ENCODE peak calls at places on chromosomes 11 and 22, in ten cellular contexts. One of them, this sample, is unnamed.
A peak's percentile ranks its signal among the peaks of the same experiment; 100 is the strongest.

GRCh38 chr11:45651156-45651555 is 14.3 kb downstream of the CHST1 start:
- DNase-seq in cardiac fibroblast: no peak
- DNase-seq in psoas muscle: no peak
- DNase-seq in RWPE1: no peak
- DNase-seq in stomach: no peak
- DNase-seq in A549: no peak
- DNase-seq in neural crest cell: no peak
- DNase-seq in GM12864: no peak
- DNase-seq in fibroblast of mammary gland: no peak
- DNase-seq in brain microvascular endothelial cell: no peak
- DNase-seq in this sample: no peak

GRCh38 chr22:29765905-29766631 is 739 bp downstream of the ZMAT5 start:
- DNase-seq in cardiac fibroblast: no peak
- DNase-seq in psoas muscle: no peak
- DNase-seq in RWPE1: no peak
- DNase-seq in stomach: peak; percentile 28
- DNase-seq in A549: no peak
- DNase-seq in neural crest cell: no peak
- DNase-seq in GM12864: no peak
- DNase-seq in fibroblast of mammary gland: no peak
- DNase-seq in brain microvascular endothelial cell: no peak
- DNase-seq in this sample: no peak

GRCh38 chr11:117212697-117213355 is 13.7 kb downstream of the TAGLN start:
- DNase-seq in cardiac fibroblast: no peak
- DNase-seq in psoas muscle: no peak
- DNase-seq in RWPE1: no peak
- DNase-seq in stomach: no peak
- DNase-seq in A549: no peak
- DNase-seq in neural crest cell: no peak
- DNase-seq in GM12864: no peak
- DNase-seq in fibroblast of mammary gland: no peak
- DNase-seq in brain microvascular endothelial cell: no peak
- DNase-seq in this sample: no peak

GRCh38 chr11:92941676-92942571 is 27.5 kb upstream of the MTNR1B start:
- DNase-seq in cardiac fibroblast: peak; percentile 60
- DNase-seq in psoas muscle: no peak
- DNase-seq in RWPE1: peak; percentile 63
- DNase-seq in stomach: no peak
- DNase-seq in A549: peak; percentile 40
- DNase-seq in neural crest cell: peak; percentile 16
- DNase-seq in GM12864: no peak
- DNase-seq in fibroblast of mammary gland: peak; percentile 44
- DNase-seq in brain microvascular endothelial cell: peak; percentile 11
- DNase-seq in this sample: no peak

GRCh38 chr11:15289718-15290117 is 175.0 kb downstream of the INSC start:
- DNase-seq in cardiac fibroblast: no peak
- DNase-seq in psoas muscle: no peak
- DNase-seq in RWPE1: no peak
- DNase-seq in stomach: no peak
- DNase-seq in A549: no peak
- DNase-seq in neural crest cell: no peak
- DNase-seq in GM12864: no peak
- DNase-seq in fibroblast of mammary gland: no peak
- DNase-seq in brain microvascular endothelial cell: no peak
- DNase-seq in this sample: no peak

GRCh38 chr22:31084811-31085492 is 3.8 kb downstream of the SMTN start:
- DNase-seq in cardiac fibroblast: peak; percentile 82
- DNase-seq in psoas muscle: peak; percentile 91
- DNase-seq in RWPE1: no peak
- DNase-seq in stomach: peak; percentile 91
- DNase-seq in A549: no peak
- DNase-seq in neural crest cell: peak; percentile 85
- DNase-seq in GM12864: peak; percentile 40
- DNase-seq in fibroblast of mammary gland: peak; percentile 66
- DNase-seq in brain microvascular endothelial cell: peak; percentile 66
- DNase-seq in this sample: peak; percentile 85

GRCh38 chr22:20724676-20725454 is 49.0 kb upstream of the SERPIND1 start:
- DNase-seq in cardiac fibroblast: no peak
- DNase-seq in psoas muscle: no peak
- DNase-seq in RWPE1: no peak
- DNase-seq in stomach: no peak
- DNase-seq in A549: no peak
- DNase-seq in neural crest cell: no peak
- DNase-seq in GM12864: no peak
- DNase-seq in fibroblast of mammary gland: no peak
- DNase-seq in brain microvascular endothelial cell: no peak
- DNase-seq in this sample: no peak

GRCh38 chr22:43860831-43861230 is 1.5 kb downstream of the SULT4A1 start:
- DNase-seq in cardiac fibroblast: no peak
- DNase-seq in psoas muscle: no peak
- DNase-seq in RWPE1: no peak
- DNase-seq in stomach: no peak
- DNase-seq in A549: no peak
- DNase-seq in neural crest cell: no peak
- DNase-seq in GM12864: no peak
- DNase-seq in fibroblast of mammary gland: no peak
- DNase-seq in brain microvascular endothelial cell: no peak
- DNase-seq in this sample: no peak

DNA sequence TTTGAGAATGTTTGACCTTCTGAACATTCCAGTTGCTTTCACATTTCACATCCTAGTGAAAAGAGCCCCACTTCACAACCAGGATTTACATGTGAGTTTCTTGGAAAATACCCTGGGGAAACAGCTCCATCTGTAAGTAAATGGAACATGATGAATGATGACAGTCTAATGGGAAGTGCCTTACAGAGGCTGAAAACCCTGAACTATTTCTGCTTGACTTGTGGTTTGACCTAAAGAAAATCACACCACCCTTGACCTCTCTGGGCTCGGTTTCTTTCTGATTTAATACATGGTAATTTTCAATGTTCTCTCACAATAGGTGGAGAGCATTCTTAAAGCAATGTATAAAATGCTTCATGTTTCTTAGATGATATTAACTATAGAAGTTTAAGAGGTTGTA is 499.4 kb upstream of the API5 start:
- DNase-seq in cardiac fibroblast: no peak
- DNase-seq in psoas muscle: no peak
- DNase-seq in RWPE1: no peak
- DNase-seq in stomach: no peak
- DNase-seq in A549: no peak
- DNase-seq in neural crest cell: no peak
- DNase-seq in GM12864: no peak
- DNase-seq in fibroblast of mammary gland: no peak
- DNase-seq in brain microvascular endothelial cell: no peak
- DNase-seq in this sample: no peak
- TF ChIP-seq CTCF in cardiac fibroblast: no peak
- TF ChIP-seq CTCF in psoas muscle: no peak
- TF ChIP-seq CTCF in RWPE1: no peak
- TF ChIP-seq CTCF in stomach: no peak
- TF ChIP-seq CTCF in A549: no peak
- TF ChIP-seq CTCF in neural crest cell: no peak
- TF ChIP-seq CTCF in GM12864: no peak
- TF ChIP-seq CTCF in fibroblast of mammary gland: no peak
- TF ChIP-seq CTCF in brain microvascular endothelial cell: no peak
- TF ChIP-seq CTCF in this sample: no peak

DNA sequence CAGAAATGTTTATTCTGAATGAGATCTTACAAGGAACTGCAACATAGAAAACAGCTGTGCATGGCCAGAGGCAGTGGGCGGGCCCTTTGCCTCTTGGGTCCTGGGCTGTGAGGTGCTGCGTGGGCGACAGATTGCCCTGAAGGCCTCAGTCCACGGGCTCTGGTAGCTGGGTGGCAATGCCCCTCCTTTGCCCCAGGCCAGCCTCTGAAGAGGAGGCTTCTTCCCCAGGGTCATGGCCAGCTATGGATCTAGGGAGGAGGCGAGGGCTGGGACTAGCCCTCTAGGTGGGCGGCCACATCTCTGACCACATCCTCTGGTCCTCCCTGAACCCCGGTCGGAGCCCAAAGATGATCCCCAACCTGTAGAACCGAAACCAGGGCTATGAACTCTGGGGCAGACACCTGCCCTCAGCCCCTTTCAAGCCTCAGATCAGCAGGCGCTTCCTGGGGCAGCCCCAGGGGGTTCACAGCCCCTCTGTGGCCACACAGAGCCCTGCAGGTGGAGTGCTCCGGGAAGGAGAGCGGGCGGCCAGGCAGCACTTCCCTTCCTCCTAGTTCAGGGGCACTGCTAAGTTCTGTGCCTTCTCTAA is 6.6 kb upstream of the CDC42BPG start:
- DNase-seq in cardiac fibroblast: no peak
- DNase-seq in psoas muscle: no peak
- DNase-seq in RWPE1: no peak
- DNase-seq in stomach: peak; percentile 51
- DNase-seq in A549: no peak
- DNase-seq in neural crest cell: no peak
- DNase-seq in GM12864: peak; percentile 78
- DNase-seq in fibroblast of mammary gland: no peak
- DNase-seq in brain microvascular endothelial cell: no peak
- DNase-seq in this sample: no peak
- TF ChIP-seq CTCF in cardiac fibroblast: no peak
- TF ChIP-seq CTCF in psoas muscle: no peak
- TF ChIP-seq CTCF in RWPE1: no peak
- TF ChIP-seq CTCF in stomach: no peak
- TF ChIP-seq CTCF in A549: no peak
- TF ChIP-seq CTCF in neural crest cell: peak; percentile 21
- TF ChIP-seq CTCF in GM12864: peak; percentile 47
- TF ChIP-seq CTCF in fibroblast of mammary gland: no peak
- TF ChIP-seq CTCF in brain microvascular endothelial cell: peak; percentile 27
- TF ChIP-seq CTCF in this sample: peak; percentile 30

DNA sequence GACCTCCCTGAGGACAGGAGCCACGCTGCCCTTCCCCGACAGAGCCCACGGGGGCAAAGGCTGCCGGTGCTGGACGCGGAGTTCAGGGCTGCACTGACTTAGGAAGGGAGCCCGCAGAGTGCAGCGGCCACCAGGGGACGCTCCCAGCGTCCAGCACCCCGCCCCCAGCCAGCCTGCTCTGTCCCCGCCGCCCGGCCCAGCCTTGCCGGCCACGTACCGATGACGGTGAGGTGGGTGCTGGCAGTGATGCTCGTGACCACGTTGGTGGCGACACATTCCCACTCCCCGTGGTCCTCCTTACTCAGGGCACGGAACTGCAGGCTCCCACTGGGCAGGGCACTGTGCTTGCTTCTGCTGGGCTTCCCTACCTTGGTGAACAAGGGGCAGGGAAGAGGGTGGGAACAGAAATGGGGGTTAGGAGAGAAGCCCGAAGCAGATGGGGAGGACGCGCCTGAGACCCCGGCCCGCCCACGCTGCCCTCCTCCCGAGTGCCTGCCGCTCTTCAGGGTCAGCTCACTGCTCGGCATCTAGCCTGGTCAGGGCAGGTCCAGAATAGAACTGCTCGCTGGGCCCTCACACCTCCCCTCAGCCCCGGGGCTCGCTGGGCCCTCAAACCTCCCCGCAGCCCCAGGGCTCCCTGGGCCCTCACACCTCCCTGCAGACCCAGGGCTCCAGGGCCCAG is 25.9 kb downstream of the IGSF9B start:
- DNase-seq in cardiac fibroblast: peak; percentile 2
- DNase-seq in psoas muscle: no peak
- DNase-seq in RWPE1: no peak
- DNase-seq in stomach: no peak
- DNase-seq in A549: peak; percentile 54
- DNase-seq in neural crest cell: peak; percentile 34
- DNase-seq in GM12864: no peak
- DNase-seq in fibroblast of mammary gland: peak; percentile 20
- DNase-seq in brain microvascular endothelial cell: no peak
- DNase-seq in this sample: no peak
- TF ChIP-seq CTCF in cardiac fibroblast: peak; percentile 4
- TF ChIP-seq CTCF in psoas muscle: no peak
- TF ChIP-seq CTCF in RWPE1: peak; percentile 22
- TF ChIP-seq CTCF in stomach: no peak
- TF ChIP-seq CTCF in A549: peak; percentile 39
- TF ChIP-seq CTCF in neural crest cell: peak; percentile 52
- TF ChIP-seq CTCF in GM12864: peak; percentile 6
- TF ChIP-seq CTCF in fibroblast of mammary gland: peak; percentile 31
- TF ChIP-seq CTCF in brain microvascular endothelial cell: peak; percentile 35
- TF ChIP-seq CTCF in this sample: peak; percentile 71

DNA sequence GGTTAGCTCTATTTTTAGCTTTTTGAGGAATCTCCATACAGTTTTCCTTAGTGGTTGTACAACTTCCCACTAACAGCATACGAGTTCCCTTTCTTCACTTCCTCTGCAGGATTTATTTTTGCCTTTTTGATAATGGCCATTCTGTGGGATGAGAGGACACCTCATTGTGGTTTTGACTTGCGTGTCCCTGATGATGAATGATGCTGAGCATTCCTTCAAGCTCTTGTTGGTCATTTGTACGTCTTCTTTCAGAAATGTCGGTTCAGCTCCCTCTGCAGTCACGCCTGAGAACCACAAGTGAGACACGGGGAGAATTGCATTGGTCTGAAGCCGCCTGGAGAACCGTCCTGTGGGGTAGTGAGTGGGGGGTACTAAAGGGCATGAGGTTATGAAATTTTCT is 2.0 kb upstream of the KRTAP5-10 start:
- DNase-seq in cardiac fibroblast: peak; percentile 80
- DNase-seq in psoas muscle: no peak
- DNase-seq in RWPE1: peak; percentile 30
- DNase-seq in stomach: no peak
- DNase-seq in A549: peak; percentile 67
- DNase-seq in neural crest cell: peak; percentile 25
- DNase-seq in GM12864: no peak
- DNase-seq in fibroblast of mammary gland: peak; percentile 69
- DNase-seq in brain microvascular endothelial cell: peak; percentile 72
- DNase-seq in this sample: no peak
- TF ChIP-seq CTCF in cardiac fibroblast: peak; percentile 53
- TF ChIP-seq CTCF in psoas muscle: peak; percentile 18
- TF ChIP-seq CTCF in RWPE1: no peak
- TF ChIP-seq CTCF in stomach: no peak
- TF ChIP-seq CTCF in A549: peak; percentile 35
- TF ChIP-seq CTCF in neural crest cell: peak; percentile 57
- TF ChIP-seq CTCF in GM12864: peak; percentile 74
- TF ChIP-seq CTCF in fibroblast of mammary gland: peak; percentile 40
- TF ChIP-seq CTCF in brain microvascular endothelial cell: peak; percentile 64
- TF ChIP-seq CTCF in this sample: peak; percentile 63

GRCh38 chr11:96045622-96046456 is 121.9 kb upstream of the MTMR2 start:
- DNase-seq in cardiac fibroblast: peak; percentile 69
- DNase-seq in psoas muscle: peak; percentile 29
- DNase-seq in RWPE1: no peak
- DNase-seq in stomach: peak; percentile 42
- DNase-seq in A549: no peak
- DNase-seq in neural crest cell: no peak
- DNase-seq in GM12864: no peak
- DNase-seq in fibroblast of mammary gland: peak; percentile 74
- DNase-seq in brain microvascular endothelial cell: peak; percentile 43
- DNase-seq in this sample: peak; percentile 73
- TF ChIP-seq CTCF in cardiac fibroblast: peak; percentile 26
- TF ChIP-seq CTCF in psoas muscle: no peak
- TF ChIP-seq CTCF in RWPE1: no peak
- TF ChIP-seq CTCF in stomach: no peak
- TF ChIP-seq CTCF in A549: no peak
- TF ChIP-seq CTCF in neural crest cell: peak; percentile 44
- TF ChIP-seq CTCF in GM12864: no peak
- TF ChIP-seq CTCF in fibroblast of mammary gland: peak; percentile 39
- TF ChIP-seq CTCF in brain microvascular endothelial cell: peak; percentile 55
- TF ChIP-seq CTCF in this sample: peak; percentile 42

This sample was measured in type B pancreatic cell.